ENCODE peak calls at places on chromosomes 13 and 19, in six cellular contexts. B is thoracic aorta, S is IMR-90, F is H1, U is fibroblast of the aortic adventitia, X is prostate gland. V is an unnamed sample.

GRCh38 chr19:13797870-13798269 is 2.6 kb downstream of the ZSWIM4 start:
- DNase-seq in B (peak), S (peak), F (no peak), U (peak), X (peak), V (no peak)

GRCh38 chr19:21751379-21751778 is 16.0 kb downstream of the ZNF100 start:
- DNase-seq in B (no peak), S (peak), F (no peak), U (peak), X (no peak), V (no peak)

GRCh38 chr13:56561327-56561726 is 579.4 kb upstream of the PRR20A start:
- DNase-seq in B (no peak), S (no peak), F (no peak), U (no peak), X (no peak), V (no peak)

GRCh38 chr13:59906413-59907027 is 257.2 kb downstream of the DIAPH3 start:
- DNase-seq in B (no peak), S (peak), F (no peak), U (peak), X (no peak), V (no peak)

GRCh38 chr19:35066691-35067563 is 25.4 kb downstream of the HPN start:
- DNase-seq in B (peak), S (peak), F (peak), U (peak), X (peak), V (peak)

GRCh38 chr13:60838581-60838980 is 441.6 kb downstream of the TDRD3 start:
- DNase-seq in B (no peak), S (no peak), F (no peak), U (peak), X (peak), V (no peak)

GRCh38 chr19:11435833-11436313 is 438 bp downstream of the PRKCSH start:
- DNase-seq in B (no peak), S (peak), F (no peak), U (no peak), X (no peak), V (no peak)

GRCh38 chr19:48033604-48034003 is 10.3 kb downstream of the CABP5 start:
- DNase-seq in B (no peak), S (no peak), F (no peak), U (no peak), X (no peak), V (no peak)

GRCh38 chr19:21568816-21569496 is 63.6 kb downstream of the ZNF429 start:
- DNase-seq in B (peak), S (peak), F (no peak), U (peak), X (peak), V (peak)

GRCh38 chr19:53947624-53948023 is 15.1 kb upstream of the CACNG8 start:
- DNase-seq in B (no peak), S (no peak), F (no peak), U (no peak), X (no peak), V (no peak)

GRCh38 chr13:107568181-107568580 is 647.2 kb downstream of the LIG4 start:
- DNase-seq in B (no peak), S (peak), F (no peak), U (no peak), X (no peak), V (no peak)

DNA sequence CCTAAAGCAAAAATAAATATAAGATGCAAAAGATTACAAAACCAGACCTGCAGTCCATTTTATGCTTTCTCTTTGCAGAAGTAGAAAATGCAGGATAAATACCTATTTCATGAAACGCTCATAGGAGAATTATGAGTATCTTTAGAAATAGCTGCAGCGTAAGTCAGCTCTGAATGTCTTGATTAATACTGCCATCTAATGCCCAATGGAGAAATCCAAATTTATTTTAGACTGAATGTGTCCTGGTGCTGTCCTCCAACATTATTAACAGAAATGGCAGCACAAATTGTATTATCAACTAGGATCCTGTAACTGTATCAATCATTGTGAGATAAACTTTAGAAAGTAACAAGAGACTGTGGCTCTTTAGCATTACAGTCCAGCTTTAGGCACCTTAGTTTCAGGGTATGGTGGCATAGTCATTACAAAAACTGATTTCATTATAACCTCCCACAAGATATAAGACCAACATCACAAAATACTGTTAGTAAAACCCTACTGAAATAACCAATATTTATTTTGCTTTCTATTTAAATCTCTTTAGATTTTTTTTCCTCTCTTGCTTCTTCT is 162.1 kb upstream of the MIR17HG start:
- DNase-seq in B (no peak), S (peak), F (no peak), U (peak), X (no peak), V (no peak)
- TF ChIP-seq CTCF in B (peak), S (no peak), F (peak), U (no peak), X (peak), V (no peak)

GRCh38 chr19:2170219-2170618 is 6.5 kb downstream of the DOT1L start:
- DNase-seq in B (no peak), S (no peak), F (no peak), U (no peak), X (no peak), V (no peak)

GRCh38 chr19:2168619-2169424 is 5.1 kb downstream of the DOT1L start:
- DNase-seq in B (peak), S (peak), F (no peak), U (peak), X (peak), V (peak)

GRCh38 chr19:2173388-2173787 is 9.7 kb downstream of the DOT1L start:
- DNase-seq in B (no peak), S (no peak), F (no peak), U (no peak), X (no peak), V (no peak)

GRCh38 chr19:2171349-2172145 is 7.8 kb downstream of the DOT1L start:
- DNase-seq in B (no peak), S (peak), F (no peak), U (peak), X (no peak), V (peak)

DNA sequence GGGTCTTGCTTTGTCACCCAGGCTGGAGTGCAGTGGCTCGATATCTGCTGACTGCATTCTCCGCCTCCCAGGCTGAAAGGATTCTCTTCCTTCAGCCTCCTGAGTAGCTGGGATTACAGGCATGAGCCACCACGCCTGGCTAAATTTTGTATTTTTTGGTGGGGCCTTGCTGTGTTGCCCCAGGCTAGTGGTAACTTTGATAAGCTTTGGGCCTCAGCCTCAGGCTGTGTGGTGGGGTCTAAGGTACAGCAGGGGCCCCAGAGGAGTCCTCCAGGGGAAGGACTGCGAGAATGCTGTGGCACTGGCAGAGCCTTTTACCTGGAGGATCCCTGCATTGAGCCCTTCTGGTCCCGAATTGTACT is 7.2 kb downstream of the DOT1L start:
- DNase-seq in B (no peak), S (no peak), F (no peak), U (no peak), X (no peak), V (no peak)
- H3K4me3 ChIP-seq in B (no peak), S (no peak), F (no peak), U (no peak), X (no peak), V (peak)

GRCh38 chr19:3710265-3710812 is 2.2 kb downstream of the TJP3 start:
- DNase-seq in B (no peak), S (peak), F (no peak), U (peak), X (peak), V (no peak)

GRCh38 chr19:3712663-3713531 is 4.7 kb downstream of the TJP3 start:
- DNase-seq in B (no peak), S (no peak), F (no peak), U (peak), X (peak), V (no peak)

GRCh38 chr19:3707868-3708206 is 347 bp upstream of the TJP3 start:
- DNase-seq in B (no peak), S (no peak), F (no peak), U (no peak), X (no peak), V (no peak)

DNA sequence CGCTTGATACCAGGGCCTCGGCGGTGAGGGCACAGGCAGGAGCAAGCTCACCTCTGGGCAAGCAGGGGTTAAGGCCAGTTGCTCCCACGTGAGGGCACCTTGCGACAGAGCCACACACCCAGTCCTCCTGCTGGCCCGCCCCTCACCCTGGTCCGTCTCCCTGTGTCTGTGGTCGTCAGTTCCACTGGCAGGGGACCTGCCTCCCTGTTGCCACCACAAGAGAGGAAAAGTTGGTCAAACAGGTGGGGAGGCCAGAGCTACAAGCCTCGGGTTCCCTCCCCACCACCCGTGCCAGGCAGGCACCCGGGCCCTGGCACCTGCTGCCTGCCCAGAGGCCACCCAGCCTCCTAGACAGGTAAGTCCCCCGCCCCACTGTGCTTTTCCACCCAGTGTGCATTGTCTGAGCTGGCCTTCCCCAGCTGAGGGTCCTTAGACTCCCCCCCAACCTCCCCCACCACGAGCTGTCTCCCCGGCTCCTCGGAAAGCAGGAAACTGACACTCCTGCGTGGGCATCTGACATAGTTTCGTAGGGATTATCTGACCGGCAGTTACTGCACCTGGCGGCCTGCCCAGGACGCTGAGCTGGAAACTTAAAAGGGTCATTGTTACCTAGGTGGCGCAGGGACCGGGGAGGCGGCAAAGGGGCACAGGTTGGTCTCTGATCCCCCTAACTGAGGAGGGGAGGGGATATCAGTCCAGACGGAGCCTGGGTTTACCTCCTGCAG is at the start of gene TJP3:
- DNase-seq in B (no peak), S (peak), F (no peak), U (no peak), X (peak), V (no peak)
- TF ChIP-seq CTCF in B (no peak), S (no peak), F (no peak), U (no peak), X (no peak), V (no peak)

GRCh38 chr19:36635342-36635741 is 30.2 kb downstream of the ZNF382 start:
- DNase-seq in B (no peak), S (no peak), F (no peak), U (no peak), X (no peak), V (no peak)
- H3K4me3 ChIP-seq in B (no peak), S (no peak), F (no peak), U (no peak), X (no peak), V (no peak)

GRCh38 chr19:19055701-19056100 is 8.1 kb upstream of the SLC25A42 start:
- DNase-seq in B (no peak), S (no peak), F (no peak), U (no peak), X (no peak), V (no peak)
- TF ChIP-seq CTCF in B (no peak), S (no peak), F (no peak), U (no peak), X (no peak), V (no peak)

DNA sequence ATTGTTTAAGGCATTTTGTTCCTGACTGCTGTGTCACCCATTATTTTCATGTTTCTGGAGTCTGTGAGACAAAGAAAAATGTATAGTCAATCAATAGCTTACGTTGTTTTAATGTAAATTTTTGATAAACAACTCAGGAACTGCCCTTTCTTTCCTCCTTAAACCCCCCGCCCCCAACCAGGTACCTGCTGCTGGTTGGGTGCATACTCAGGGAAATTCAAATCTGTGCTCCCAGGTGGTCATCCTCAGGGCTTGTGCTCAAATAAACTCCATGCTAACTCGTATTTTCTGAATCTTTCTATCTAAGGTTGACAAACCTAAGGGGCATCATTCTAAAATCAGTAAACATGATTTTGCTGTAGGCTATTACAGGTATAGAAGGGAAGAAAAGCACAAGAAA is 4.1 kb upstream of the CDC16 start:
- DNase-seq in B (no peak), S (no peak), F (no peak), U (no peak), X (no peak), V (no peak)
- H3K4me3 ChIP-seq in B (no peak), S (no peak), F (no peak), U (no peak), X (no peak), V (no peak)

GRCh38 chr13:81540777-81541176 is 1199.9 kb upstream of the SPRY2 start:
- DNase-seq in B (no peak), S (no peak), F (no peak), U (no peak), X (no peak), V (no peak)
- TF ChIP-seq CTCF in B (no peak), S (no peak), F (no peak), U (no peak), X (no peak), V (no peak)

GRCh38 chr19:590750-591098 is 1.0 kb downstream of the HCN2 start:
- DNase-seq in B (no peak), S (no peak), F (no peak), U (no peak), X (no peak), V (no peak)
- H3K4me3 ChIP-seq in B (peak), S (no peak), F (no peak), U (no peak), X (peak), V (no peak)

DNA sequence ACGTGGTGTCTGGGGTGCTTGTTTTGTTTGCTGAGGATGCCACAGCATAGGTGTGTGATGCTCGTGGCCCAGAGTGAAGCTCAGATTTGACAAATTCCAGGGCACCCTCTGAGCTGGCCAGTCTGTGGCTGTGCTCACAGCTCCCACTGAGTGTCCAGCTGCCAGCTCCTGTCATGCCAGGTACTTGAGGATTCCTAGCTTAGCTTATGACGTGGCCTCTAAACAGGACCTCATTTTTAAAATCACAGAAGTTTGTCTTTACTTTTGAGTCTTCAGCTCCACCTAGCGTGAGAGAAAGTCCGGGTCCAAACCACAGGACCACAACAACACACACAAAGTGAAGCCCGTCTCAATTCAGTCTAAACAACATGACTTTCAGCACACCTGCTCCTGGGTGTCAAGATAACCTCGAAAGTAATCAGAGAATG is 117.3 kb downstream of the RAB20 start:
- DNase-seq in B (no peak), S (peak), F (no peak), U (peak), X (no peak), V (peak)
- TF ChIP-seq CTCF in B (no peak), S (peak), F (no peak), U (peak), X (no peak), V (peak)